ENCODE peak calls at places on chromosome 3, in six cellular contexts. S is OCI-LY7, I is kidney epithelial cell, M is WERI-Rb-1, R is NT2/D1, K is GM12864. O is an unnamed sample.

GRCh38 chr3:130915567-130916292 is 21.8 kb downstream of the ATP2C1 start:
- DNase-seq in S (no peak), I (no peak), M (no peak), R (no peak), K (no peak), O (no peak)

GRCh38 chr3:153440311-153440710 is 278.3 kb downstream of the RAP2B start:
- DNase-seq in S (no peak), I (no peak), M (no peak), R (no peak), K (no peak), O (no peak)

GRCh38 chr3:120566243-120566980 is 29.7 kb upstream of the NDUFB4 start:
- DNase-seq in S (no peak), I (no peak), M (no peak), R (no peak), K (no peak), O (no peak)

GRCh38 chr3:14548321-14548729 is 8.2 kb upstream of the GRIP2 start:
- DNase-seq in S (peak), I (no peak), M (peak), R (peak), K (no peak), O (peak)

GRCh38 chr3:72018339-72018984 is 233.5 kb upstream of the PROK2 start:
- DNase-seq in S (no peak), I (no peak), M (peak), R (no peak), K (no peak), O (no peak)

GRCh38 chr3:98329392-98330124 is 24.1 kb upstream of the OR5K4 start:
- DNase-seq in S (peak), I (no peak), M (peak), R (peak), K (peak), O (peak)

GRCh38 chr3:124986153-124987143 is 51.9 kb upstream of the MUC13 start:
- DNase-seq in S (no peak), I (peak), M (no peak), R (no peak), K (no peak), O (no peak)

GRCh38 chr3:52286777-52287110 is 884 bp upstream of the GLYCTK start:
- DNase-seq in S (no peak), I (no peak), M (no peak), R (no peak), K (no peak), O (no peak)

GRCh38 chr3:27423463-27423862 is 54.3 kb upstream of the NEK10 start:
- DNase-seq in S (no peak), I (peak), M (no peak), R (no peak), K (no peak), O (no peak)

GRCh38 chr3:148158210-148158609 is 539.5 kb upstream of the AGTR1 start:
- DNase-seq in S (no peak), I (peak), M (no peak), R (no peak), K (no peak), O (no peak)

GRCh38 chr3:153809097-153809496 is 312.1 kb upstream of the ARHGEF26 start:
- DNase-seq in S (no peak), I (no peak), M (no peak), R (no peak), K (no peak), O (no peak)

GRCh38 chr3:32143849-32144757 is 37.7 kb downstream of the GPD1L start:
- DNase-seq in S (peak), I (peak), M (peak), R (peak), K (peak), O (peak)

GRCh38 chr3:57557088-57557537 is 1.0 kb downstream of the PDE12 start:
- DNase-seq in S (peak), I (no peak), M (no peak), R (no peak), K (no peak), O (peak)

GRCh38 chr3:15520804-15521572 is 518 bp downstream of the COLQ start:
- DNase-seq in S (no peak), I (no peak), M (no peak), R (no peak), K (no peak), O (no peak)

GRCh38 chr3:81778678-81779182 is 17.3 kb upstream of the GBE1 start:
- DNase-seq in S (no peak), I (no peak), M (no peak), R (no peak), K (no peak), O (no peak)

GRCh38 chr3:66496731-66497130 is 4.1 kb downstream of the LRIG1 start:
- DNase-seq in S (peak), I (no peak), M (no peak), R (no peak), K (no peak), O (no peak)

GRCh38 chr3:13782501-13782900 is 97.4 kb downstream of the WNT7A start:
- DNase-seq in S (no peak), I (no peak), M (no peak), R (no peak), K (no peak), O (no peak)

GRCh38 chr3:194281306-194281705 is 69.8 kb downstream of the CPN2 start:
- DNase-seq in S (no peak), I (no peak), M (no peak), R (no peak), K (no peak), O (no peak)

GRCh38 chr3:190076601-190077444 is 43.9 kb downstream of the P3H2 start:
- DNase-seq in S (no peak), I (peak), M (no peak), R (peak), K (no peak), O (no peak)

GRCh38 chr3:190308154-190308553 is 14.1 kb downstream of the CLDN1 start:
- DNase-seq in S (no peak), I (no peak), M (no peak), R (no peak), K (no peak), O (no peak)

GRCh38 chr3:150899141-150899540 is 6.1 kb downstream of the MINDY4B start:
- DNase-seq in S (no peak), I (no peak), M (no peak), R (no peak), K (no peak), O (no peak)

GRCh38 chr3:128492353-128493220 is at the start of gene GATA2:
- DNase-seq in S (peak), I (no peak), M (peak), R (no peak), K (no peak), O (peak)

GRCh38 chr3:31858439-31858838 is 122.6 kb downstream of the OSBPL10 start:
- DNase-seq in S (peak), I (no peak), M (no peak), R (no peak), K (no peak), O (no peak)

GRCh38 chr3:117761992-117762944 is 1052.7 kb downstream of the TUSC7 start:
- DNase-seq in S (no peak), I (no peak), M (no peak), R (no peak), K (no peak), O (no peak)

GRCh38 chr3:194328080-194328571 is 23.0 kb downstream of the CPN2 start:
- DNase-seq in S (no peak), I (peak), M (no peak), R (no peak), K (no peak), O (no peak)

GRCh38 chr3:169667380-169667671 is 3.8 kb upstream of the MECOM start:
- DNase-seq in S (no peak), I (no peak), M (no peak), R (no peak), K (no peak), O (no peak)
- H3K4me3 ChIP-seq in S (no peak), I (no peak), M (no peak), R (no peak), K (no peak), O (no peak)

DNA sequence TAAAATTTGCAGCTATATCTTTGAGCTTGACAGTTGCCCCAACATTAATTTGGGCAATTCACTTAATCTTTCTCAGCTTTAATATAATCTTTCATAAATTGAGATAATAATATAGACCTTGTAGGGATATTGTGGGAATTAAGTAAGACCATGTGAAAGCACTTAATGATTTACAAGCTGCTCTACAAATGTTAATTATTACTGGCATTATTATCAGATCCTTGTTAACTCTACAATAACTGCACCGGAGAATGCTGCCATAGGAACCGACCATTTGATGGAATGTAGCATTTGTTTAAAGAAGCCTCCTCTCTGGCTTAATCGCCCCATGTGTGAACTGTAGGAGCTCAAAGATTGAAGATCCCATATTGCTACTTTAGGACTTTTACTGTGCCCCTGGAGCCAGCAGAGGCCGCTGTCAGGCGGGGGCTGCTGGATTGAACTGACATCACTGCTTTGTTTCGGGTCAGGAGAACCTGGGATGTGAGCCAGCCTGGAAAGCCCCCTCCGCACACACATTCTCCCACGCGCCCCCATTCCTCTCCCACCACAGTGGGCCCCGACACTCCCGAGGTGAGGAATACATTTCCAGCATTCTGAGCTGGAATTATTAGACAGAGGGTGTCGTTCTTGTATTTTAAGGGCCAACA is 154.2 kb upstream of the TNIK start:
- DNase-seq in S (no peak), I (no peak), M (peak), R (peak), K (no peak), O (peak)
- H3K4me3 ChIP-seq in S (no peak), I (no peak), M (no peak), R (no peak), K (no peak), O (no peak)

DNA sequence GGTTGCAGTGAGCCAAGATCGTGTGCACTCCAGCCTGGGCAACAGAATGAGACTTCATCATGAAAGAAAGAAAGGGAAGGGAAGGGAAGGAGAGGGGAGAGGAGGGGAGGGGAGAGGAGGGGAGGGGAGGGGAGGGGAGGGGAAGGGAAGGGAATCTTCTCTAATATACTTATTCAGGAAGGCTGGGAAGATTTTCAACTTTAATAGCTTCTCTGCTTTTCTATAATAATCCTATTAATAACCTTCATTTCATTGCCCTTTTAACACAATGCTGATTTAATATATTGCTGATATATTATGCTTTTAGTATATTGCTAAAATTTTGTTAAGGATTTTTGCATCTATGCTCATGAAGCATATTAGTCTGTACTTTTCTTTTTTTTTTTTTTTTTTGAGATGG is 23.4 kb upstream of the RNF7 start:
- DNase-seq in S (no peak), I (no peak), M (no peak), R (no peak), K (no peak), O (no peak)
- H3K4me3 ChIP-seq in S (no peak), I (no peak), M (no peak), R (no peak), K (no peak), O (no peak)

GRCh38 chr3:123404391-123404790 is 44.5 kb downstream of the ADCY5 start:
- DNase-seq in S (no peak), I (no peak), M (no peak), R (no peak), K (no peak), O (no peak)
- H3K4me3 ChIP-seq in S (no peak), I (no peak), M (no peak), R (no peak), K (no peak), O (no peak)

DNA sequence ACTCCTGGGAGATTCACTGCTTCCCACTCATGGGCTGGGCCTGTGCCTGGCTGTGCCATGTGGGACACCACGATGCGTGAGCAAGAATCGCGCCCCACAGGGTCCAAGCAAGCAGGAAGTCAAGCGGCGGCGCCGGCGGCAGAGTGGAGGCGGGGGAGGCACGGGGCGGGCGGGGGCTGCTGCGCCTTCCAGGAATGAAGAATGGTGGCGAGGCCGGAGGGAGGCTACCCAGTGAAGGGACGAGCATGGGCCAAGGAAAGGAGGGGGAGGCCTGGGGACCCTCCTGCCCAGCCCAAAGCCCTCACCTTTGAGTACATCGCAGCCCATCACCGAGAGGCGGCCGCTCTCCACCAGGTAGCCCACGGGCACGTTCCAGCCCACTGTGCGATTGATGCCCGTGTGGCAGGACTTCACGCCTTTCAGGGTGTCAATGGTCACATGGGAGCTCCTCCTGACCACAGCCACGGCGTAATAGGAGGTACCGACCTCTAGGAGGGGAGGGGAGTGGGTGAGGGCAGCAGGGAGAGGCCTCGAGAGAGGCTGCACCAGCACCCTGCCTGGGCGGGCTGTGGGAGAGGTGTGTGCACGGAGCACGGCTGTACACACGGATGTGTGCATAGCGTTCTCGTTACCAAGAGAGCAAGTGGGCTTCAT is 5.5 kb downstream of the MELTF start:
- DNase-seq in S (no peak), I (no peak), M (no peak), R (no peak), K (no peak), O (peak)
- H3K4me3 ChIP-seq in S (peak), I (no peak), M (no peak), R (no peak), K (no peak), O (no peak)

GRCh38 chr3:100613721-100614390 is 4.5 kb downstream of the ADGRG7 start:
- DNase-seq in S (no peak), I (no peak), M (no peak), R (no peak), K (no peak), O (no peak)
- H3K4me3 ChIP-seq in S (no peak), I (no peak), M (no peak), R (no peak), K (no peak), O (no peak)